ENCODE peak calls at places on chromosomes 2 and 18, in seven cellular contexts. W is mesenteric fat pad; X is activated naive CD8-positive, alpha-beta T cell treated with anti-CD3 and anti-CD28 coated beads, Interleukin-2, amount 50 U/mL, for 16 hours; E is kidney tubule cell; T is left cardiac atrium; N is activated CD8-positive, alpha-beta memory T cell treated with anti-CD3 and anti-CD28 coated beads, Interleukin-2, amount 10 ng/mL, durations not matched to agents 7 days and 5 days; D is A172. V is an unnamed sample.
A peak's percentile ranks its signal among the peaks of the same experiment; 100 is the strongest.

GRCh38 chr2:214261683-214262082 is 149.2 kb upstream of the VWC2L start:
- DNase-seq in W (no peak), X (no peak), E (peak; percentile 25), T (no peak), N (no peak), D (no peak), V (no peak)

GRCh38 chr2:220455389-220455788 is 828.0 kb downstream of the SLC4A3 start:
- DNase-seq in W (no peak), X (no peak), E (no peak), T (no peak), N (no peak), D (no peak), V (no peak)

GRCh38 chr2:11344956-11345671 is 678 bp upstream of the ROCK2 start:
- DNase-seq in W (no peak), X (no peak), E (peak; percentile 63), T (peak; percentile 71), N (peak; percentile 43), D (peak; percentile 53), V (peak; percentile 40)

GRCh38 chr18:23812566-23813440 is 123.5 kb downstream of the LAMA3 start:
- DNase-seq in W (no peak), X (no peak), E (peak; percentile 45), T (no peak), N (no peak), D (peak; percentile 43), V (peak; percentile 28)

GRCh38 chr2:217047209-217047998 is 187.5 kb upstream of the TNP1 start:
- DNase-seq in W (no peak), X (no peak), E (no peak), T (no peak), N (no peak), D (no peak), V (no peak)

GRCh38 chr18:58977223-58977622 is 112.5 kb downstream of the ZNF532 start:
- DNase-seq in W (no peak), X (no peak), E (peak; percentile 70), T (no peak), N (no peak), D (no peak), V (no peak)

GRCh38 chr2:31216734-31217133 is 581 bp downstream of the CAPN14 start:
- DNase-seq in W (no peak), X (no peak), E (no peak), T (no peak), N (no peak), D (no peak), V (no peak)

GRCh38 chr2:224952942-224953657 is 89.2 kb downstream of the DOCK10 start:
- DNase-seq in W (no peak), X (no peak), E (no peak), T (no peak), N (peak; percentile 84), D (no peak), V (peak; percentile 34)

GRCh38 chr2:235541838-235542549 is 48.2 kb downstream of the AGAP1 start:
- DNase-seq in W (peak; percentile 59), X (no peak), E (no peak), T (peak; percentile 1), N (no peak), D (no peak), V (no peak)

GRCh38 chr2:229920011-229920781 is 1.6 kb downstream of the TRIP12 start:
- DNase-seq in W (no peak), X (no peak), E (peak; percentile 15), T (no peak), N (peak; percentile 59), D (no peak), V (no peak)

GRCh38 chr2:42118759-42119569 is 50.2 kb upstream of the EML4 start:
- DNase-seq in W (no peak), X (no peak), E (no peak), T (no peak), N (no peak), D (no peak), V (no peak)

GRCh38 chr2:219444566-219445091 is 10.0 kb downstream of the SPEG start:
- DNase-seq in W (no peak), X (no peak), E (no peak), T (no peak), N (no peak), D (no peak), V (no peak)

GRCh38 chr18:77648415-77648814 is 398.8 kb downstream of the GALR1 start:
- DNase-seq in W (no peak), X (no peak), E (no peak), T (no peak), N (no peak), D (no peak), V (no peak)

GRCh38 chr18:80070825-80071224 is 36.6 kb downstream of the RBFA start:
- DNase-seq in W (no peak), X (no peak), E (no peak), T (no peak), N (no peak), D (no peak), V (no peak)

GRCh38 chr2:219494952-219495530 is 3.6 kb upstream of the GMPPA start:
- DNase-seq in W (no peak), X (no peak), E (no peak), T (no peak), N (no peak), D (no peak), V (no peak)

V was measured in GM13977.